ENCODE peak calls at places on chromosomes 5 and 9, in five cellular contexts. One of them, this sample, is unnamed.

GRCh38 chr9:107504585-107505455 is 15.3 kb upstream of the KLF4 start:
- DNase-seq in choroid plexus epithelial cell: peak
- DNase-seq in HCT116: no peak
- DNase-seq in heart left ventricle: no peak
- DNase-seq in IMR-90: peak
- DNase-seq in this sample: peak

GRCh38 chr5:59390074-59390659 is 503.4 kb downstream of the PDE4D start:
- DNase-seq in HCT116: no peak
- DNase-seq in IMR-90: peak
- DNase-seq in heart left ventricle: no peak
- DNase-seq in choroid plexus epithelial cell: peak
- DNase-seq in this sample: peak

GRCh38 chr9:122251351-122251750 is 13.3 kb downstream of the RBM18 start:
- DNase-seq in heart left ventricle: no peak
- DNase-seq in HCT116: no peak
- DNase-seq in IMR-90: no peak
- DNase-seq in choroid plexus epithelial cell: no peak
- DNase-seq in this sample: no peak

GRCh38 chr5:44862808-44863207 is 54.1 kb downstream of the MRPS30 start:
- DNase-seq in choroid plexus epithelial cell: peak
- DNase-seq in heart left ventricle: no peak
- DNase-seq in IMR-90: peak
- DNase-seq in HCT116: peak
- DNase-seq in this sample: peak

GRCh38 chr9:135664801-135665794 is 2.0 kb downstream of the LCN9 start:
- DNase-seq in choroid plexus epithelial cell: no peak
- DNase-seq in HCT116: no peak
- DNase-seq in IMR-90: no peak
- DNase-seq in heart left ventricle: no peak
- DNase-seq in this sample: no peak

GRCh38 chr9:112162644-112163413 is 12.3 kb downstream of the SUSD1 start:
- DNase-seq in HCT116: no peak
- DNase-seq in choroid plexus epithelial cell: no peak
- DNase-seq in heart left ventricle: no peak
- DNase-seq in IMR-90: no peak
- DNase-seq in this sample: no peak

GRCh38 chr9:73474625-73475024 is 323.0 kb downstream of the ANXA1 start:
- DNase-seq in heart left ventricle: no peak
- DNase-seq in IMR-90: no peak
- DNase-seq in choroid plexus epithelial cell: no peak
- DNase-seq in HCT116: no peak
- DNase-seq in this sample: no peak

GRCh38 chr5:161778796-161779195 is 69.1 kb upstream of the GABRA1 start:
- DNase-seq in HCT116: no peak
- DNase-seq in IMR-90: no peak
- DNase-seq in choroid plexus epithelial cell: no peak
- DNase-seq in heart left ventricle: no peak
- DNase-seq in this sample: no peak

GRCh38 chr5:157986431-157986990 is 127.6 kb upstream of the CLINT1 start:
- DNase-seq in IMR-90: no peak
- DNase-seq in choroid plexus epithelial cell: no peak
- DNase-seq in heart left ventricle: no peak
- DNase-seq in HCT116: no peak
- DNase-seq in this sample: no peak

GRCh38 chr5:56725709-56726108 is 89.6 kb upstream of the MAP3K1 start:
- DNase-seq in choroid plexus epithelial cell: peak
- DNase-seq in IMR-90: peak
- DNase-seq in HCT116: no peak
- DNase-seq in heart left ventricle: no peak
- DNase-seq in this sample: no peak

GRCh38 chr9:87071473-87071872 is 124.2 kb upstream of the GAS1 start:
- DNase-seq in heart left ventricle: no peak
- DNase-seq in HCT116: no peak
- DNase-seq in IMR-90: no peak
- DNase-seq in choroid plexus epithelial cell: no peak
- DNase-seq in this sample: peak

GRCh38 chr9:113391917-113392316 is 9.2 kb downstream of the ALAD start:
- DNase-seq in heart left ventricle: no peak
- DNase-seq in HCT116: no peak
- DNase-seq in IMR-90: no peak
- DNase-seq in choroid plexus epithelial cell: no peak
- DNase-seq in this sample: no peak

GRCh38 chr9:135701067-135701967 is 668 bp upstream of the KCNT1 start:
- DNase-seq in HCT116: no peak
- DNase-seq in choroid plexus epithelial cell: no peak
- DNase-seq in heart left ventricle: no peak
- DNase-seq in IMR-90: no peak
- DNase-seq in this sample: no peak

GRCh38 chr5:6730407-6730806 is 17.2 kb downstream of the TENT4A start:
- DNase-seq in choroid plexus epithelial cell: no peak
- DNase-seq in heart left ventricle: no peak
- DNase-seq in IMR-90: no peak
- DNase-seq in HCT116: no peak
- DNase-seq in this sample: no peak

GRCh38 chr5:34535944-34536628 is 120.0 kb upstream of the RAI14 start:
- DNase-seq in choroid plexus epithelial cell: no peak
- DNase-seq in HCT116: no peak
- DNase-seq in heart left ventricle: no peak
- DNase-seq in IMR-90: peak
- DNase-seq in this sample: peak

GRCh38 chr5:78533356-78533755 is 115.2 kb downstream of the LHFPL2 start:
- DNase-seq in heart left ventricle: no peak
- DNase-seq in HCT116: no peak
- DNase-seq in choroid plexus epithelial cell: peak
- DNase-seq in IMR-90: peak
- DNase-seq in this sample: peak

GRCh38 chr5:139630855-139631254 is 17.3 kb upstream of the CXXC5 start:
- DNase-seq in IMR-90: no peak
- DNase-seq in heart left ventricle: no peak
- DNase-seq in HCT116: no peak
- DNase-seq in choroid plexus epithelial cell: no peak
- DNase-seq in this sample: no peak

GRCh38 chr9:129436751-129437625 is 183.9 kb downstream of the C9orf50 start:
- DNase-seq in heart left ventricle: peak
- DNase-seq in choroid plexus epithelial cell: peak
- DNase-seq in HCT116: no peak
- DNase-seq in IMR-90: peak
- DNase-seq in this sample: peak

GRCh38 chr5:158669275-158669674 is 430.4 kb downstream of the EBF1 start:
- DNase-seq in HCT116: no peak
- DNase-seq in choroid plexus epithelial cell: no peak
- DNase-seq in IMR-90: no peak
- DNase-seq in heart left ventricle: no peak
- DNase-seq in this sample: no peak

GRCh38 chr5:8650197-8650596 is 781.2 kb downstream of the MTRR start:
- DNase-seq in IMR-90: peak
- DNase-seq in choroid plexus epithelial cell: peak
- DNase-seq in HCT116: no peak
- DNase-seq in heart left ventricle: no peak
- DNase-seq in this sample: no peak

GRCh38 chr9:116032683-116033440 is 120.7 kb upstream of the PAPPA start:
- DNase-seq in HCT116: no peak
- DNase-seq in choroid plexus epithelial cell: no peak
- DNase-seq in heart left ventricle: no peak
- DNase-seq in IMR-90: no peak
- DNase-seq in this sample: no peak

GRCh38 chr5:53360811-53361210 is 119.6 kb upstream of the FST start:
- DNase-seq in choroid plexus epithelial cell: peak
- DNase-seq in heart left ventricle: no peak
- DNase-seq in HCT116: peak
- DNase-seq in IMR-90: peak
- DNase-seq in this sample: peak

GRCh38 chr9:92535940-92536850 is at the start of gene ECM2:
- DNase-seq in IMR-90: peak
- DNase-seq in heart left ventricle: no peak
- DNase-seq in choroid plexus epithelial cell: peak
- DNase-seq in HCT116: no peak
- DNase-seq in this sample: no peak

GRCh38 chr9:120463765-120464164 is 116.2 kb downstream of the CDK5RAP2 start:
- DNase-seq in IMR-90: no peak
- DNase-seq in heart left ventricle: no peak
- DNase-seq in HCT116: no peak
- DNase-seq in choroid plexus epithelial cell: no peak
- DNase-seq in this sample: no peak

GRCh38 chr5:157575096-157575872 is at the start of gene ADAM19:
- DNase-seq in choroid plexus epithelial cell: peak
- DNase-seq in HCT116: no peak
- DNase-seq in IMR-90: peak
- DNase-seq in heart left ventricle: peak
- DNase-seq in this sample: peak

GRCh38 chr5:55035480-55035879 is 11.4 kb downstream of the GZMK start:
- DNase-seq in IMR-90: no peak
- DNase-seq in choroid plexus epithelial cell: no peak
- DNase-seq in HCT116: no peak
- DNase-seq in heart left ventricle: no peak
- DNase-seq in this sample: no peak
- H3K4me3 ChIP-seq in IMR-90: no peak
- H3K4me3 ChIP-seq in choroid plexus epithelial cell: no peak
- H3K4me3 ChIP-seq in HCT116: no peak
- H3K4me3 ChIP-seq in heart left ventricle: no peak
- H3K4me3 ChIP-seq in this sample: no peak

GRCh38 chr5:60699549-60700346 is at the start of gene DEPDC1B:
- DNase-seq in IMR-90: peak
- DNase-seq in choroid plexus epithelial cell: peak
- DNase-seq in heart left ventricle: peak
- DNase-seq in HCT116: peak
- DNase-seq in this sample: peak
- TF ChIP-seq CTCF in IMR-90: peak
- TF ChIP-seq CTCF in choroid plexus epithelial cell: peak
- TF ChIP-seq CTCF in heart left ventricle: no peak
- TF ChIP-seq CTCF in HCT116: peak
- TF ChIP-seq CTCF in this sample: peak

GRCh38 chr5:40916213-40916612 is 6.9 kb downstream of the C7 start:
- DNase-seq in HCT116: no peak
- DNase-seq in heart left ventricle: no peak
- DNase-seq in choroid plexus epithelial cell: no peak
- DNase-seq in IMR-90: no peak
- DNase-seq in this sample: no peak
- H3K4me3 ChIP-seq in HCT116: no peak
- H3K4me3 ChIP-seq in heart left ventricle: no peak
- H3K4me3 ChIP-seq in choroid plexus epithelial cell: no peak
- H3K4me3 ChIP-seq in IMR-90: no peak
- H3K4me3 ChIP-seq in this sample: no peak

DNA sequence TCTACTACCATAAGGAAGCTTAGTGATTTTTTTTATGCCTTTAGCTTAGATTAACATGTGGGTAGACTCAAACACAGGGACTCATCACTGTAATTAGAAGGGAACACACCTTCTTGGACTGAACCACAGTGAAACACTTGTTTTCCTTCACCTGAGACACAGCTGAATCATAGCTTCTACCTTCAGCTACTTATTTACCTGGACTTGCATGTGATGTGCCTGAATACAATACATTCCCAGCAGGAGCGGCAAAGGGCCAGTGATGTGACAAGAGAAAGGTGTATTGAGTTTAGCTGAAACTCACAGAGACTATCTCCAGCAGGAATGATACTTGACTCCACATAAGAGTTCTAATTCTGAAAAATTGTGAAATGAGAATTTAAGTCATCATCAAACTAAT is 37.8 kb downstream of the GRAMD2B start:
- DNase-seq in HCT116: no peak
- DNase-seq in choroid plexus epithelial cell: no peak
- DNase-seq in IMR-90: no peak
- DNase-seq in heart left ventricle: no peak
- DNase-seq in this sample: peak
- TF ChIP-seq CTCF in HCT116: no peak
- TF ChIP-seq CTCF in choroid plexus epithelial cell: no peak
- TF ChIP-seq CTCF in IMR-90: no peak
- TF ChIP-seq CTCF in heart left ventricle: no peak
- TF ChIP-seq CTCF in this sample: no peak

This sample was measured in epithelial cell of esophagus.